ENCODE peak calls at places on chromosomes 1 and 21, in five cellular contexts. V is AG09309; S is activated naive CD4-positive, alpha-beta T cell; D is EL; I is activated gamma-delta T cell treated with Interleukin-2 at 50 U/mL for 16 hours. E is an unnamed sample.

GRCh38 chr1:102742426-102742825 is 365.9 kb downstream of the COL11A1 start:
- DNase-seq in D (peak), V (no peak), I (no peak), S (no peak), E (no peak)

GRCh38 chr1:61124691-61125090 is 42.3 kb downstream of the NFIA start:
- DNase-seq in D (no peak), S (no peak), I (no peak), V (no peak), E (peak)

GRCh38 chr1:245156736-245157505 is 2.1 kb downstream of the KIF26B start:
- DNase-seq in S (no peak), V (no peak), D (peak), I (no peak), E (peak)

GRCh38 chr1:160768295-160768657 is 27.7 kb upstream of the LY9 start:
- DNase-seq in S (peak), V (no peak), I (peak), D (peak), E (no peak)

GRCh38 chr21:31732538-31732864 is 583 bp upstream of the SCAF4 start:
- DNase-seq in D (no peak), I (no peak), S (no peak), V (no peak), E (no peak)

GRCh38 chr1:193676996-193677569 is 490.7 kb upstream of the B3GALT2 start:
- DNase-seq in V (no peak), D (peak), S (no peak), I (no peak), E (no peak)

GRCh38 chr21:37974081-37974480 is 57.8 kb upstream of the KCNJ6 start:
- DNase-seq in D (peak), S (no peak), I (no peak), V (no peak), E (no peak)

GRCh38 chr21:43972850-43973633 is 39.1 kb upstream of the TRAPPC10 start:
- DNase-seq in D (no peak), S (no peak), V (no peak), I (no peak), E (no peak)

GRCh38 chr1:199907361-199907760 is 120.1 kb upstream of the NR5A2 start:
- DNase-seq in V (no peak), S (no peak), D (no peak), I (no peak), E (no peak)

GRCh38 chr1:178513278-178513983 is 522 bp downstream of the TEX35 start:
- DNase-seq in S (no peak), D (peak), I (no peak), V (no peak), E (no peak)

GRCh38 chr1:112803906-112804762 is 89.0 kb upstream of the PPM1J start:
- DNase-seq in S (peak), V (no peak), I (peak), D (peak), E (peak)

GRCh38 chr1:2929335-2929734 is 91.9 kb upstream of the ACTRT2 start:
- DNase-seq in D (no peak), I (no peak), S (no peak), V (no peak), E (no peak)

GRCh38 chr1:24386241-24386640 is 27.3 kb downstream of the STPG1 start:
- DNase-seq in S (no peak), I (no peak), V (no peak), D (no peak), E (no peak)

GRCh38 chr1:214615111-214615510 is 12.1 kb downstream of the CENPF start:
- DNase-seq in I (no peak), D (peak), V (no peak), S (no peak), E (no peak)

GRCh38 chr21:46153259-46154154 is 1.9 kb downstream of the FTCD start:
- DNase-seq in S (no peak), D (peak), I (no peak), V (no peak), E (no peak)

GRCh38 chr1:191255354-191256057 is 777.8 kb upstream of the BRINP3 start:
- DNase-seq in D (no peak), V (no peak), I (no peak), S (no peak), E (no peak)